ENCODE peak calls at places on chromosomes 3 and 15, in five cellular contexts. U is PC-3, R is brain microvascular endothelial cell, N is ovary, A is kidney. V is an unnamed sample. For H3K36me3, the result is how much of the 10 kb centered on the place peaks cover.

GRCh38 chr3:46090161-46090591 is 62.9 kb upstream of the XCR1 start:
- DNase-seq in U (peak), R (no peak), N (no peak), A (no peak), V (no peak)

GRCh38 chr15:92661961-92662360 is 6.4 kb upstream of the FAM174B start:
- DNase-seq in U (no peak), R (no peak), N (no peak), A (no peak), V (no peak)

GRCh38 chr3:72018339-72018984 is 233.5 kb upstream of the PROK2 start:
- DNase-seq in U (no peak), R (no peak), N (no peak), A (no peak), V (no peak)

GRCh38 chr3:173396191-173397041 is 1.1 kb upstream of the NLGN1 start:
- DNase-seq in U (no peak), R (no peak), N (no peak), A (no peak), V (no peak)

GRCh38 chr3:24641628-24642027 is 147.0 kb upstream of the THRB start:
- DNase-seq in U (peak), R (no peak), N (no peak), A (no peak), V (no peak)

GRCh38 chr3:100401674-100402036 is 316 bp downstream of the LNP1 start:
- DNase-seq in U (peak), R (peak), N (peak), A (peak), V (peak)

GRCh38 chr3:102206506-102207145 is 228.2 kb upstream of the ZPLD1 start:
- DNase-seq in U (peak), R (peak), N (no peak), A (peak), V (peak)

GRCh38 chr3:182760576-182761164 is 32.6 kb upstream of the ATP11B start:
- DNase-seq in U (no peak), R (no peak), N (no peak), A (no peak), V (no peak)

GRCh38 chr3:127712461-127712860 is 39.7 kb downstream of the ABTB1 start:
- DNase-seq in U (no peak), R (no peak), N (no peak), A (peak), V (peak)

GRCh38 chr3:48088056-48088748 is 72.0 kb upstream of the MAP4 start:
- DNase-seq in U (no peak), R (peak), N (no peak), A (no peak), V (no peak)

GRCh38 chr3:171353423-171353822 is 106.8 kb downstream of the TNIK start:
- DNase-seq in U (peak), R (no peak), N (no peak), A (no peak), V (no peak)

GRCh38 chr3:37029111-37029510 is 35.8 kb downstream of the MLH1 start:
- DNase-seq in U (no peak), R (no peak), N (no peak), A (no peak), V (no peak)

GRCh38 chr3:82265747-82266146 is 504.3 kb upstream of the GBE1 start:
- DNase-seq in U (no peak), R (no peak), N (no peak), A (no peak), V (no peak)

GRCh38 chr3:169980055-169980454 is 13.4 kb downstream of the SEC62 start:
- DNase-seq in U (no peak), R (no peak), N (no peak), A (no peak), V (no peak)

DNA sequence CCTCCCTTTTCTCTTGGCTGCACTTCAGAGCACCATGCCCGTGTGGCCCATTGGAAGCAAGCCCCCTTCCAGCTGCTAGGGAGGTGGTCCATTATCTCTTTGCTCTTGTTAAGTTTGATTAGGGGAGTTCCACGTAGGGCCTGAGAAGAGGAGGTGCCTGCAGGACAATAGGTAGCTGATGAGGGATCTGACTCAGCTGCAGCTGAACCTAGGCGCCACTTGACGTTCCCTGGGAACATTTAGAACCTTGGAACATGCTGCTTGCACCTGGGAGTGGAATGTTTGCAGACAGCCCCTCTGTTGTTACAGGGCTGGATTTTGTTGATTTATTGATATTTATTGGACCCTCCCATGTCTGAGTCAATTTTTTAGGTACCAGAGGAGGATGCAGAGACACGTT is 4.7 kb downstream of the SMAD3 start:
- DNase-seq in U (peak), R (no peak), N (no peak), A (no peak), V (no peak)
- H3K27ac ChIP-seq in U (peak), R (peak), N (no peak), A (no peak), V (no peak)

GRCh38 chr3:194397757-194398312 is 1.2 kb downstream of the GP5 start:
- DNase-seq in U (no peak), R (no peak), N (no peak), A (no peak), V (peak)
- H3K4me3 ChIP-seq in U (no peak), R (peak), N (no peak), A (peak), V (peak)

DNA sequence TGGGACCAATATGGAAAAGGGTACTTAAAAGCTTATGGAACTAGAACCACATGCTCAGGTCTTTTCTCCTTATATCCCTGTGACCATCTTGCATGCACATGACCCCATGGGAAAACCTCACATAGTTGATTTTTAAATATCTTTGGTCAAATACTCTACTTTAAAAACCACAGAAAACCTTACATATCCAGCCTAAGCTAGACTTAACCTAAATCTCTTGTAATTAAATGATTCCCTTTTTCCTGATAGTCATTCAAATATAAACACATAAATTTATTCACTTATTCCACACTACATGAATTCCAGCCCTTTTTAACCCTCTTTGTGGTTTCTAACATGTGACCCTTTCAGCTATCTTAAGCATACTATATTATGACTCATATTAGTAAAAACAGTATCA is 46.8 kb downstream of the DNAJC13 start:
- DNase-seq in U (peak), R (peak), N (no peak), A (no peak), V (no peak)
- H3K36me3 ChIP-seq in U (under half), R (under half), N (under half), A (under half), V (half or more)

GRCh38 chr15:59296181-59296617 is 76.5 kb downstream of the MYO1E start:
- DNase-seq in U (peak), R (peak), N (no peak), A (no peak), V (no peak)
- H3K27ac ChIP-seq in U (peak), R (peak), N (no peak), A (no peak), V (peak)

V was measured in upper lobe of right lung.